ENCODE peak calls at places on chromosomes 13 and 19, in seven cellular contexts. U, P, Y, V, I, L and D are unnamed samples.

GRCh38 chr19:29845576-29846176 is 33.9 kb downstream of the CCNE1 start:
- DNase-seq in U (no peak), P (no peak), Y (peak; percentile 87), V (peak; percentile 18), I (peak; percentile 67), L (no peak), D (no peak)

GRCh38 chr13:44271915-44272341 is 101.7 kb upstream of the SERP2 start:
- DNase-seq in U (no peak), P (no peak), Y (no peak), V (no peak), I (no peak), L (no peak), D (no peak)

GRCh38 chr13:51721485-51721884 is 82.5 kb downstream of the DHRS12 start:
- DNase-seq in U (no peak), P (no peak), Y (no peak), V (no peak), I (no peak), L (no peak), D (no peak)

GRCh38 chr19:50155520-50156109 is 7.5 kb downstream of the IZUMO2 start:
- DNase-seq in U (no peak), P (no peak), Y (no peak), V (no peak), I (no peak), L (no peak), D (no peak)

GRCh38 chr13:21034602-21035190 is 26.7 kb downstream of the LATS2 start:
- DNase-seq in U (no peak), P (no peak), Y (no peak), V (no peak), I (no peak), L (no peak), D (no peak)

GRCh38 chr13:95411641-95412040 is 110.4 kb upstream of the ABCC4 start:
- DNase-seq in U (no peak), P (no peak), Y (no peak), V (no peak), I (no peak), L (no peak), D (no peak)

GRCh38 chr19:52138614-52139290 is 986 bp downstream of the ZNF616 start:
- DNase-seq in U (peak; percentile 25), P (no peak), Y (no peak), V (peak; percentile 19), I (peak; percentile 34), L (no peak), D (no peak)

GRCh38 chr19:10079031-10079453 is 7.1 kb upstream of the SHFL start:
- DNase-seq in U (no peak), P (no peak), Y (no peak), V (no peak), I (peak; percentile 34), L (no peak), D (no peak)

GRCh38 chr13:51674276-51674675 is 90.0 kb downstream of the WDFY2 start:
- DNase-seq in U (peak; percentile 11), P (no peak), Y (no peak), V (no peak), I (peak; percentile 27), L (no peak), D (no peak)

GRCh38 chr19:3699741-3700241 is 477 bp downstream of the PIP5K1C start:
- DNase-seq in U (no peak), P (no peak), Y (no peak), V (no peak), I (no peak), L (no peak), D (no peak)

GRCh38 chr13:112959206-112959605 is 9.8 kb upstream of the MCF2L start:
- DNase-seq in U (no peak), P (no peak), Y (no peak), V (no peak), I (no peak), L (no peak), D (no peak)

GRCh38 chr19:21608571-21608970 is 103.2 kb downstream of the ZNF429 start:
- DNase-seq in U (no peak), P (no peak), Y (no peak), V (no peak), I (peak; percentile 31), L (no peak), D (no peak)

GRCh38 chr13:98853791-98854191 is 101.3 kb upstream of the SLC15A1 start:
- DNase-seq in U (no peak), P (peak; percentile 57), Y (no peak), V (peak; percentile 56), I (no peak), L (no peak), D (no peak)

GRCh38 chr19:40726279-40726678 is 9.4 kb downstream of the ITPKC start:
- DNase-seq in U (no peak), P (no peak), Y (no peak), V (no peak), I (no peak), L (no peak), D (no peak)

GRCh38 chr19:20964798-20965197 is 41.7 kb downstream of the ZNF85 start:
- DNase-seq in U (no peak), P (no peak), Y (no peak), V (no peak), I (no peak), L (peak; percentile 22), D (no peak)

GRCh38 chr13:49533586-49534269 is 38.0 kb downstream of the PHF11 start:
- DNase-seq in U (no peak), P (no peak), Y (no peak), V (no peak), I (no peak), L (no peak), D (no peak)

DNA sequence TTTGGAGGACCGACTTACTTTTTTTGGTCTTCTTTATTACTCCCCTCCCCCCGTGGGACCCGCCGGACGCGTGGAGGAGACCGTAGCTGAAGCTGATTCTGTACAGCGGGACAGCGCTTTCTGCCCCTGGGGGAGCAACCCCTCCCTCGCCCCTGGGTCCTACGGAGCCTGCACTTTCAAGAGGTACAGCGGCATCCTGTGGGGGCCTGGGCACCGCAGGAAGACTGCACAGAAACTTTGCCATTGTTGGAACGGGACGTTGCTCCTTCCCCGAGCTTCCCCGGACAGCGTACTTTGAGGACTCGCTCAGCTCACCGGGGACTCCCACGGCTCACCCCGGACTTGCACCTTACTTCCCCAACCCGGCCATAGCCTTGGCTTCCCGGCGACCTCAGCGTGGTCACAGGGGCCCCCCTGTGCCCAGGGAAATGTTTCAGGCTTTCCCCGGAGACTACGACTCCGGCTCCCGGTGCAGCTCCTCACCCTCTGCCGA is 409 bp downstream of the FOSB start:
- DNase-seq in U (no peak), P (no peak), Y (no peak), V (no peak), I (peak; percentile 49), L (peak; percentile 67), D (no peak)
- TF ChIP-seq CTCF in U (no peak), P (peak; percentile 12), Y (no peak), V (no peak), I (no peak), L (no peak), D (no peak)

DNA sequence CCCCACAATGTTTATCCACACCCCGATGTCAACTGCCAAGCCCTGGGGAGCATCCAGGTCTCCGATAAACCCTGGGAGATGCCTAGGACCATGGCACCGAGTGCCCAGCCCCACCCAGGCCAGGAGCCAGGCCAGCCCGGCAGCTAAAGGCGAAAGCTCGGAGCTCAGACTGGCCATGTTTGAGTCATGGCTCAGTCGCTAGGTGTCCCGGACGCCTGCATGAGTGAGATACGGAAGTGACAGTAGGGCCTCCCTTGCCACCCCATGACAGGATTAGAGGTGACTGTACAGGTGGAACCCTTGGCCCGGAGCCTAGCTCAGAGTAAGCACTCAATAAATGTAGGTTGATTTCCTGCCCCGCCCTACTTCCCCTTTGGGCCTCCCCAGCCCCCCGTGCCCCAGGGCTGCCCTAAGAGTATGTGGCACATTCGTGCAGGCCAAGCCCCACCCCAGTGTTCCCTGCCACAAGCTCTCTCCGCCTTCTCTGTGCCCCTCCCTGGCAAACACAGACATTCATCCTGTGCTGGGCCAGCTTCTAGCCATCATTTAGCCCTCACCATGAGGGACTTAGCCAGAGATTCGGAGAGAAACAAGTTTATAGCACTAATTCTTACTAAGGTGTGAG is 5.8 kb upstream of the TPM4 start:
- DNase-seq in U (no peak), P (no peak), Y (peak; percentile 58), V (no peak), I (peak; percentile 96), L (peak; percentile 95), D (no peak)
- TF ChIP-seq CTCF in U (no peak), P (no peak), Y (no peak), V (no peak), I (no peak), L (peak; percentile 38), D (no peak)

GRCh38 chr13:102877285-102877684 is 31.5 kb downstream of the ERCC5 start:
- DNase-seq in U (no peak), P (no peak), Y (no peak), V (peak; percentile 61), I (no peak), L (no peak), D (no peak)
- TF ChIP-seq CTCF in U (no peak), P (no peak), Y (no peak), V (no peak), I (no peak), L (no peak), D (no peak)

GRCh38 chr19:55468054-55468393 is 3.5 kb upstream of the C19orf85 start:
- DNase-seq in U (no peak), P (no peak), Y (no peak), V (no peak), I (no peak), L (no peak), D (no peak)
- TF ChIP-seq CTCF in U (peak; percentile 3), P (no peak), Y (peak; percentile 50), V (no peak), I (no peak), L (peak; percentile 14), D (no peak)

GRCh38 chr19:12772323-12772722 is 3.0 kb downstream of the HOOK2 start:
- DNase-seq in U (no peak), P (no peak), Y (no peak), V (no peak), I (no peak), L (no peak), D (no peak)

GRCh38 chr19:12770922-12771321 is 4.4 kb downstream of the HOOK2 start:
- DNase-seq in U (no peak), P (no peak), Y (no peak), V (no peak), I (no peak), L (no peak), D (no peak)

GRCh38 chr19:12767150-12767549 is 8.2 kb downstream of the HOOK2 start:
- DNase-seq in U (no peak), P (no peak), Y (no peak), V (no peak), I (no peak), L (no peak), D (no peak)

GRCh38 chr19:12767666-12768065 is 7.7 kb downstream of the HOOK2 start:
- DNase-seq in U (no peak), P (no peak), Y (no peak), V (no peak), I (no peak), L (no peak), D (no peak)

DNA sequence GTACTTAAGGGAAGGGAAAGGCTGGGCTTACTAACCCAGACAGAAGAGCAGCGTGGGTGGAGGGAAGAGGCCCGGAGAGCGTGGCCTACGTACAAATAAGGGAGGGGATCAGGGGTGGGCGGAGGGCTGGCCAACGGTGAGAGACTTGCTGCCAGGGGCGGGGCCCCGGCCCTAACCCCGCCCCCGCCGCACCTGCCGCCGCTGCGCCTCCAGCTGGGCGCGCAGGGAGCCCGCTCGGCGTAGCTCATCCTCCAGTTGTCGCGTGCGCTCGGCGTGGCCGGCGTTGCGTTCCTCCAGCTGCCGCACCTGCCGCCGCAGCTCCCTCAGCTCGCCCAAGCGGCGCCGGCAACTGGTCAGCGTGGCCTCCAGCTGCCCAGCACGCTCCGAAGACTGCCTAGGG is 5.7 kb downstream of the HOOK2 start:
- DNase-seq in U (no peak), P (no peak), Y (no peak), V (no peak), I (peak; percentile 59), L (peak; percentile 69), D (peak; percentile 74)
- TF ChIP-seq CTCF in U (peak; percentile 17), P (no peak), Y (no peak), V (no peak), I (no peak), L (no peak), D (no peak)

GRCh38 chr19:45112111-45112827 is 19.3 kb downstream of the PPP1R37 start:
- DNase-seq in U (no peak), P (no peak), Y (no peak), V (no peak), I (no peak), L (no peak), D (no peak)
- TF ChIP-seq CTCF in U (no peak), P (no peak), Y (peak; percentile 16), V (no peak), I (no peak), L (no peak), D (no peak)